ENCODE peak calls at places on chromosomes 13 and 19, in seven cellular contexts. One of them, this sample, is unnamed.

GRCh38 chr19:1164684-1165531 is 9.2 kb downstream of the SBNO2 start:
- DNase-seq in upper lobe of left lung: peak; percentile 82
- DNase-seq in ovary: peak; percentile 27
- DNase-seq in H1: no peak
- DNase-seq in tibial nerve: no peak
- DNase-seq in transverse colon: no peak
- DNase-seq in suprapubic skin: no peak
- DNase-seq in this sample: no peak

GRCh38 chr13:99970761-99971575 is 599 bp downstream of the ZIC5 start:
- DNase-seq in ovary: no peak
- DNase-seq in suprapubic skin: no peak
- DNase-seq in transverse colon: no peak
- DNase-seq in tibial nerve: no peak
- DNase-seq in H1: peak; percentile 84
- DNase-seq in upper lobe of left lung: peak; percentile 74
- DNase-seq in this sample: no peak

GRCh38 chr19:16039545-16039944 is 36.8 kb upstream of the TPM4 start:
- DNase-seq in tibial nerve: no peak
- DNase-seq in upper lobe of left lung: no peak
- DNase-seq in transverse colon: no peak
- DNase-seq in suprapubic skin: peak; percentile 57
- DNase-seq in ovary: no peak
- DNase-seq in H1: no peak
- DNase-seq in this sample: peak; percentile 62

GRCh38 chr19:55253842-55254624 is 4.8 kb downstream of the PPP6R1 start:
- DNase-seq in suprapubic skin: no peak
- DNase-seq in H1: no peak
- DNase-seq in transverse colon: peak; percentile 69
- DNase-seq in upper lobe of left lung: no peak
- DNase-seq in tibial nerve: no peak
- DNase-seq in ovary: no peak
- DNase-seq in this sample: no peak

GRCh38 chr19:41175825-41176734 is 16.9 kb upstream of the CYP2S1 start:
- DNase-seq in tibial nerve: peak; percentile 24
- DNase-seq in upper lobe of left lung: no peak
- DNase-seq in H1: peak; percentile 78
- DNase-seq in suprapubic skin: peak; percentile 69
- DNase-seq in transverse colon: peak; percentile 57
- DNase-seq in ovary: no peak
- DNase-seq in this sample: no peak

GRCh38 chr13:45055198-45055901 is 65.0 kb upstream of the GTF2F2 start:
- DNase-seq in tibial nerve: no peak
- DNase-seq in suprapubic skin: no peak
- DNase-seq in upper lobe of left lung: no peak
- DNase-seq in ovary: no peak
- DNase-seq in H1: no peak
- DNase-seq in transverse colon: peak; percentile 29
- DNase-seq in this sample: peak; percentile 66

GRCh38 chr19:17125052-17125727 is 49.6 kb downstream of the MYO9B start:
- DNase-seq in upper lobe of left lung: no peak
- DNase-seq in H1: no peak
- DNase-seq in suprapubic skin: no peak
- DNase-seq in tibial nerve: no peak
- DNase-seq in ovary: no peak
- DNase-seq in transverse colon: no peak
- DNase-seq in this sample: no peak

GRCh38 chr13:29496241-29496712 is 99.2 kb downstream of the SLC7A1 start:
- DNase-seq in upper lobe of left lung: peak; percentile 47
- DNase-seq in ovary: no peak
- DNase-seq in tibial nerve: no peak
- DNase-seq in transverse colon: no peak
- DNase-seq in H1: no peak
- DNase-seq in suprapubic skin: no peak
- DNase-seq in this sample: no peak

GRCh38 chr19:19067276-19068072 is 3.7 kb downstream of the SLC25A42 start:
- DNase-seq in transverse colon: no peak
- DNase-seq in suprapubic skin: no peak
- DNase-seq in upper lobe of left lung: no peak
- DNase-seq in H1: no peak
- DNase-seq in tibial nerve: no peak
- DNase-seq in ovary: no peak
- DNase-seq in this sample: no peak

GRCh38 chr13:111791131-111791530 is 275.8 kb upstream of the SOX1 start:
- DNase-seq in ovary: no peak
- DNase-seq in suprapubic skin: no peak
- DNase-seq in transverse colon: no peak
- DNase-seq in tibial nerve: no peak
- DNase-seq in H1: no peak
- DNase-seq in upper lobe of left lung: no peak
- DNase-seq in this sample: no peak

GRCh38 chr19:36547001-36547732 is 19.1 kb upstream of the ZNF260 start:
- DNase-seq in transverse colon: no peak
- DNase-seq in suprapubic skin: no peak
- DNase-seq in upper lobe of left lung: no peak
- DNase-seq in ovary: no peak
- DNase-seq in tibial nerve: no peak
- DNase-seq in H1: no peak
- DNase-seq in this sample: no peak

GRCh38 chr13:113413178-113413897 is 40.0 kb downstream of the ADPRHL1 start:
- DNase-seq in suprapubic skin: no peak
- DNase-seq in ovary: no peak
- DNase-seq in tibial nerve: no peak
- DNase-seq in H1: no peak
- DNase-seq in upper lobe of left lung: peak; percentile 70
- DNase-seq in transverse colon: no peak
- DNase-seq in this sample: no peak

GRCh38 chr13:112887151-112887550 is 81.9 kb upstream of the MCF2L start:
- DNase-seq in transverse colon: no peak
- DNase-seq in suprapubic skin: no peak
- DNase-seq in ovary: no peak
- DNase-seq in tibial nerve: no peak
- DNase-seq in H1: no peak
- DNase-seq in upper lobe of left lung: peak; percentile 30
- DNase-seq in this sample: no peak

GRCh38 chr13:44801990-44802389 is 187.3 kb downstream of the NUFIP1 start:
- DNase-seq in tibial nerve: no peak
- DNase-seq in upper lobe of left lung: no peak
- DNase-seq in ovary: no peak
- DNase-seq in transverse colon: no peak
- DNase-seq in H1: no peak
- DNase-seq in suprapubic skin: no peak
- DNase-seq in this sample: no peak

GRCh38 chr13:98910501-98910951 is 67.3 kb downstream of the DOCK9 start:
- DNase-seq in suprapubic skin: no peak
- DNase-seq in transverse colon: no peak
- DNase-seq in ovary: no peak
- DNase-seq in H1: no peak
- DNase-seq in upper lobe of left lung: no peak
- DNase-seq in tibial nerve: no peak
- DNase-seq in this sample: no peak

GRCh38 chr19:7832009-7832408 is 2.0 kb downstream of the EVI5L start:
- DNase-seq in H1: no peak
- DNase-seq in ovary: no peak
- DNase-seq in tibial nerve: no peak
- DNase-seq in suprapubic skin: no peak
- DNase-seq in upper lobe of left lung: peak; percentile 56
- DNase-seq in transverse colon: no peak
- DNase-seq in this sample: no peak

GRCh38 chr13:77580748-77581147 is 45.2 kb downstream of the SCEL start:
- DNase-seq in suprapubic skin: no peak
- DNase-seq in ovary: no peak
- DNase-seq in H1: no peak
- DNase-seq in tibial nerve: no peak
- DNase-seq in upper lobe of left lung: no peak
- DNase-seq in transverse colon: no peak
- DNase-seq in this sample: no peak

GRCh38 chr13:48398450-48399095 is 14.3 kb downstream of the LPAR6 start:
- DNase-seq in ovary: no peak
- DNase-seq in suprapubic skin: no peak
- DNase-seq in H1: no peak
- DNase-seq in tibial nerve: no peak
- DNase-seq in transverse colon: no peak
- DNase-seq in upper lobe of left lung: no peak
- DNase-seq in this sample: no peak

GRCh38 chr13:94705081-94705751 is 7.1 kb downstream of the SOX21 start:
- DNase-seq in H1: peak; percentile 71
- DNase-seq in ovary: no peak
- DNase-seq in tibial nerve: no peak
- DNase-seq in transverse colon: no peak
- DNase-seq in suprapubic skin: no peak
- DNase-seq in upper lobe of left lung: peak; percentile 46
- DNase-seq in this sample: no peak

GRCh38 chr13:53439439-53440225 is 411.0 kb downstream of the OLFM4 start:
- DNase-seq in suprapubic skin: no peak
- DNase-seq in H1: no peak
- DNase-seq in ovary: no peak
- DNase-seq in transverse colon: no peak
- DNase-seq in tibial nerve: no peak
- DNase-seq in upper lobe of left lung: peak; percentile 58
- DNase-seq in this sample: no peak

GRCh38 chr19:39100500-39101166 is 16.5 kb downstream of the ACP7 start:
- DNase-seq in upper lobe of left lung: peak; percentile 50
- DNase-seq in ovary: no peak
- DNase-seq in H1: no peak
- DNase-seq in transverse colon: no peak
- DNase-seq in suprapubic skin: no peak
- DNase-seq in tibial nerve: no peak
- DNase-seq in this sample: no peak

GRCh38 chr13:31328549-31329229 is 128.9 kb downstream of the B3GLCT start:
- DNase-seq in tibial nerve: no peak
- DNase-seq in upper lobe of left lung: no peak
- DNase-seq in ovary: no peak
- DNase-seq in transverse colon: no peak
- DNase-seq in H1: no peak
- DNase-seq in suprapubic skin: no peak
- DNase-seq in this sample: no peak

DNA sequence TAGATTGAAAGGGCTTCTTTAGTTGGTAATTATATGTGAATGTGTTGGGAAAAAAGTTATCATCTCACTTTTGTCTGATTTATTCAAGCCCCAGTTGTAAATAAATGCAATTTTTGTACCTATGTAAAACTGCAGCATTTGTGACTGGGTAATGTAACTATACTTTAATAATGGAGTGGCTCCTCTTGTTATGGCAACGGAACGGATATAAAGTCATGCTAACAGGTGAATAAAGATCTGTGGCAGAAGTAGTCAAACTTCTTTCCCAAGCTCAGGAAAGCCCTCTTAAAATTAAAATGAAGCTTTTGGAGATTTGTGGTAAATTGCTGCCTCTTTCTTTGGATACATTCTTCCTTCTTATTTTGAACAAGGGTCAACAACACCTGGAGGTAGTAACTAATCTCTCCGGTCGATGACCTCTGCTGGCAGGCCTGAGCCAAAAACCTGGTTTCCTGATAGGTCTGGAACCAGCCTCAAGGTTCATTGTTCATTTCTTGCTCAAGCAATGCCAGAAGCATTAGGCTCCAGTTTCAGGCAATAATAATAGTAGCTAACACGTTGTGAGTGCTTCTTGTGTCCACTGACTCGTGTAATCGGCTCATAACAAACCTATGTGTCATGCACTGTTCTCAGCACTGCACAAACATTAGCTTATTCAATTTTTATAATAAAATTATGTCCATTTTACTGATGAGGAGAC is 313.4 kb upstream of the DACH1 start:
- DNase-seq in ovary: no peak
- DNase-seq in H1: no peak
- DNase-seq in transverse colon: no peak
- DNase-seq in upper lobe of left lung: no peak
- DNase-seq in tibial nerve: no peak
- DNase-seq in suprapubic skin: no peak
- DNase-seq in this sample: no peak
- TF ChIP-seq EP300 in ovary: no peak
- TF ChIP-seq EP300 in H1: no peak
- TF ChIP-seq EP300 in transverse colon: no peak
- TF ChIP-seq EP300 in upper lobe of left lung: no peak
- TF ChIP-seq EP300 in tibial nerve: no peak
- TF ChIP-seq EP300 in suprapubic skin: no peak
- TF ChIP-seq EP300 in this sample: no peak

DNA sequence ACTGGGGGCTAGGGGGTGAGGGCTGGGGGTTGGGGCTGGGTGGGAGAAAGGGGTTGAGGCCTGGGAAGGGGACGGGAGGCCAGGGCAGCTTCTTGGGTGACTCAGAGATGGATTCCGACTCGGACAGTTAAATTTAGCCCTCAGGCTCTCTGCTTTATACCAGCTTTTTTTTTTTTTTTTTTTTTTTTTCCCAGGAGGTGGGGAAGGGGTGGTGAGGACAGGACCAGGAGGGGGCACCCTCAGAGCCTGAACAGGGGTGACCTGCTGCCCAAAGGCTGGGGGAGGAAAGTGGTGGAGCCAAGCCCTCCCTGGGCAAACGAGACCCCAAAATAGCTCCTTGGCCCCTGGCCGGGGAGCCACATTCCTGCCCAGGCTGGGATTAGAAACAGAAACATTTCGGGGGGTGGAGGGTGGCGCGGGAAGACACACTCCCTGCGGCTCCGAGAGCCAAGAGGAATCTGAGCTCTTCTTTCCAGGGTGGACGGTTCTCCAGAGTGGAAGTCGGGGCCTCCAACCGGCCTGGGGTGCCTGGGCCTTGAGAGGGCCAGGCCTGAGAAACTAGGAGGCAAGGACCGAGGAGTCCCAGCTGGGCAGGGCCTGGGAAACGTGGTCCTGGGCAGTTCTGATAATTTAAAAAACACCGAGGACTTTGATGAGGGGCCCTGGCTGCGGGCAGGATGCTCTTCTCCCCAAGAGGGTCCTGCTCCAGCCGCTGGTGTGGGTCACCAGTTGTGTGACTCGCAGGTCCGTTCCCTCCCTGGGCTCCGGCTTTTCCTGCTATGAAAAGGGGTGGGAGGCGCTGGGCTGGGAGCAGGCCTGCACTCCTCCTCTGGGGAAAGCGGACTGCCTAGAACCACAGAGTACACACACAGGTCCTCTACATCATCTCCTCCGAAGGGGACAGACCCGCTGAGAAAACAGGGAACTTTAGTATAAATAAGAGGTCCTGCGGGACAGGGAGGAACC is 813 bp upstream of the DMPK start:
- DNase-seq in suprapubic skin: no peak
- DNase-seq in upper lobe of left lung: no peak
- DNase-seq in ovary: peak; percentile 72
- DNase-seq in tibial nerve: no peak
- DNase-seq in transverse colon: peak; percentile 52
- DNase-seq in H1: no peak
- DNase-seq in this sample: peak; percentile 93
- TF ChIP-seq EP300 in suprapubic skin: no peak
- TF ChIP-seq EP300 in upper lobe of left lung: no peak
- TF ChIP-seq EP300 in ovary: peak; percentile 26
- TF ChIP-seq EP300 in tibial nerve: no peak
- TF ChIP-seq EP300 in transverse colon: no peak
- TF ChIP-seq EP300 in H1: no peak
- TF ChIP-seq EP300 in this sample: peak; percentile 52

GRCh38 chr13:110340812-110341444 is 33.8 kb downstream of the COL4A2 start:
- DNase-seq in upper lobe of left lung: no peak
- DNase-seq in tibial nerve: peak; percentile 34
- DNase-seq in H1: no peak
- DNase-seq in ovary: peak; percentile 83
- DNase-seq in transverse colon: peak; percentile 76
- DNase-seq in suprapubic skin: peak; percentile 88
- DNase-seq in this sample: peak; percentile 98
- TF ChIP-seq EP300 in upper lobe of left lung: peak; percentile 86
- TF ChIP-seq EP300 in tibial nerve: peak; percentile 24
- TF ChIP-seq EP300 in H1: no peak
- TF ChIP-seq EP300 in ovary: peak; percentile 85
- TF ChIP-seq EP300 in transverse colon: peak; percentile 83
- TF ChIP-seq EP300 in suprapubic skin: peak; percentile 43
- TF ChIP-seq EP300 in this sample: peak; percentile 63

GRCh38 chr13:75908137-75908536 is 272.0 kb downstream of the LMO7 start:
- DNase-seq in tibial nerve: no peak
- DNase-seq in ovary: no peak
- DNase-seq in H1: no peak
- DNase-seq in upper lobe of left lung: no peak
- DNase-seq in suprapubic skin: no peak
- DNase-seq in transverse colon: no peak
- DNase-seq in this sample: no peak
- TF ChIP-seq EP300 in tibial nerve: no peak
- TF ChIP-seq EP300 in ovary: no peak
- TF ChIP-seq EP300 in H1: no peak
- TF ChIP-seq EP300 in upper lobe of left lung: no peak
- TF ChIP-seq EP300 in suprapubic skin: no peak
- TF ChIP-seq EP300 in transverse colon: no peak
- TF ChIP-seq EP300 in this sample: no peak